ENCODE peak calls at places on chromosomes 16 and 17, in seven cellular contexts. E, N, G, Z, U, I and Y are unnamed samples.

GRCh38 chr16:9042533-9042932 is 48.9 kb upstream of the HAPSTR1 start:
- DNase-seq in I (no peak), N (no peak), E (no peak), U (no peak), G (no peak), Z (no peak), Y (no peak)

GRCh38 chr17:81733507-81734404 is 21.7 kb downstream of the SLC25A10 start:
- DNase-seq in E (peak; percentile 61), G (peak; percentile 90), I (peak; percentile 89), N (peak; percentile 83), Z (peak; percentile 86), U (peak; percentile 52), Y (peak; percentile 82)

GRCh38 chr16:1997591-1998359 is 8.0 kb downstream of the SYNGR3 start:
- DNase-seq in N (no peak), G (peak; percentile 27), E (no peak), U (no peak), I (no peak), Z (no peak), Y (no peak)

GRCh38 chr16:21611178-21611545 is 11.8 kb downstream of the METTL9 start:
- DNase-seq in N (no peak), G (peak; percentile 23), E (no peak), I (no peak), Z (no peak), U (no peak), Y (no peak)

GRCh38 chr17:3724373-3725077 is 822 bp downstream of the HASPIN start:
- DNase-seq in N (no peak), E (no peak), U (no peak), G (no peak), Z (peak; percentile 21), I (no peak), Y (no peak)

GRCh38 chr16:74700206-74701040 is at the start of gene MLKL:
- DNase-seq in N (no peak), I (peak; percentile 75), Z (peak; percentile 44), U (no peak), E (peak; percentile 58), G (peak; percentile 62), Y (peak; percentile 72)

GRCh38 chr17:40854175-40854814 is 12.7 kb downstream of the KRT12 start:
- DNase-seq in Z (no peak), I (no peak), N (no peak), E (no peak), G (peak; percentile 93), U (no peak), Y (peak; percentile 84)

GRCh38 chr17:2647961-2648360 is 54.5 kb downstream of the PAFAH1B1 start:
- DNase-seq in I (no peak), E (no peak), Z (no peak), U (no peak), G (no peak), N (no peak), Y (no peak)

GRCh38 chr16:31189412-31189778 is 9.5 kb downstream of the FUS start:
- DNase-seq in E (no peak), Z (no peak), G (no peak), I (no peak), N (no peak), U (no peak), Y (no peak)

GRCh38 chr17:75344664-75345063 is 55.4 kb upstream of the SLC25A19 start:
- DNase-seq in U (no peak), Z (no peak), N (no peak), I (no peak), E (no peak), G (no peak), Y (no peak)

GRCh38 chr17:7557825-7558543 is 566 bp upstream of the TNFSF13 start:
- DNase-seq in N (peak; percentile 47), G (no peak), U (peak; percentile 39), Z (peak; percentile 38), I (peak; percentile 94), E (no peak), Y (peak; percentile 50)

GRCh38 chr16:83602797-83603735 is 204.7 kb upstream of the HSBP1 start:
- DNase-seq in N (no peak), E (no peak), I (no peak), U (no peak), G (no peak), Z (no peak), Y (no peak)

GRCh38 chr17:64081802-64082799 is 47.8 kb downstream of the ERN1 start:
- DNase-seq in I (no peak), E (peak; percentile 96), U (no peak), G (peak; percentile 81), Z (no peak), N (no peak), Y (peak; percentile 79)